ENCODE peak calls at places on chromosome 22, in six cellular contexts. T is astrocyte, S is BE2C, W is IMR-90, R is Peyer's patch, D is neural progenitor cell. K is an unnamed sample.

GRCh38 chr22:49466926-49467590 is 360.6 kb downstream of the BRD1 start:
- DNase-seq in T (no peak), S (no peak), W (no peak), D (no peak), R (no peak), K (no peak)

GRCh38 chr22:39351689-39352214 is 2.0 kb downstream of the SYNGR1 start:
- DNase-seq in W (peak), R (no peak), T (peak), S (peak), D (no peak), K (peak)

GRCh38 chr22:38755911-38756532 is at the start of gene SUN2:
- DNase-seq in S (peak), T (peak), D (peak), R (peak), W (peak), K (peak)

GRCh38 chr22:28706845-28707244 is 27.2 kb upstream of the TTC28 start:
- DNase-seq in R (no peak), T (no peak), D (no peak), W (no peak), S (no peak), K (no peak)

GRCh38 chr22:50139843-50140415 is 30.6 kb upstream of the PANX2 start:
- DNase-seq in W (no peak), R (no peak), T (no peak), S (no peak), D (no peak), K (no peak)

GRCh38 chr22:49894321-49895072 is 23.7 kb downstream of the ALG12 start:
- DNase-seq in W (no peak), T (no peak), S (no peak), R (no peak), D (no peak), K (peak)

GRCh38 chr22:47290706-47291430 is 528.4 kb downstream of the TBC1D22A start:
- DNase-seq in S (no peak), T (no peak), D (no peak), W (no peak), R (peak), K (no peak)

GRCh38 chr22:43424201-43424600 is 12.4 kb downstream of the MPPED1 start:
- DNase-seq in S (no peak), T (no peak), D (no peak), R (no peak), W (no peak), K (no peak)

GRCh38 chr22:33923660-33924246 is 3.5 kb upstream of the LARGE1 start:
- DNase-seq in R (no peak), S (peak), D (peak), W (peak), T (peak), K (peak)

GRCh38 chr22:29268511-29269229 is 602 bp downstream of the EWSR1 start:
- DNase-seq in T (peak), D (peak), S (peak), R (no peak), W (peak), K (peak)

GRCh38 chr22:46661221-46661851 is 41.1 kb downstream of the GRAMD4 start:
- DNase-seq in R (no peak), S (no peak), W (peak), T (peak), D (no peak), K (peak)

GRCh38 chr22:28017859-28018258 is 98.8 kb upstream of the PITPNB start:
- DNase-seq in D (no peak), R (peak), S (peak), W (no peak), T (no peak), K (no peak)

GRCh38 chr22:27655582-27656185 is 145.9 kb downstream of the MN1 start:
- DNase-seq in S (no peak), R (no peak), W (no peak), D (no peak), T (no peak), K (no peak)

GRCh38 chr22:37162221-37163095 is 12.7 kb upstream of the IL2RB start:
- DNase-seq in D (no peak), S (no peak), T (no peak), R (no peak), W (no peak), K (no peak)

GRCh38 chr22:48554893-48555552 is 1272.7 kb downstream of the BRD1 start:
- DNase-seq in R (no peak), D (peak), T (peak), S (no peak), W (no peak), K (no peak)

GRCh38 chr22:46466255-46466676 is 71.2 kb downstream of the CELSR1 start:
- DNase-seq in R (no peak), T (no peak), W (no peak), D (no peak), S (no peak), K (no peak)

GRCh38 chr22:38239101-38239761 is 33.6 kb downstream of the TMEM184B start:
- DNase-seq in W (peak), S (no peak), T (peak), R (no peak), D (no peak), K (peak)

GRCh38 chr22:44181912-44182590 is 1.3 kb downstream of the PARVG start:
- DNase-seq in W (no peak), S (no peak), D (no peak), R (no peak), T (no peak), K (no peak)

GRCh38 chr22:30267382-30268302 is 991 bp upstream of the OSM start:
- DNase-seq in T (no peak), S (no peak), D (no peak), R (no peak), W (no peak), K (no peak)

GRCh38 chr22:21837184-21837979 is 30.1 kb downstream of the MAPK1 start:
- DNase-seq in S (no peak), W (peak), D (peak), R (no peak), T (peak), K (peak)

GRCh38 chr22:42990131-42990838 is 24.7 kb downstream of the PACSIN2 start:
- DNase-seq in W (peak), T (peak), D (peak), R (no peak), S (no peak), K (peak)

GRCh38 chr22:30396871-30397655 is at the start of gene SEC14L2:
- DNase-seq in D (peak), S (peak), T (no peak), W (peak), R (peak), K (peak)

GRCh38 chr22:39414377-39414776 is 14.8 kb downstream of the TAB1 start:
- DNase-seq in T (no peak), W (no peak), R (no peak), D (no peak), S (no peak), K (no peak)

GRCh38 chr22:28867191-28867590 is 16.2 kb upstream of the ZNRF3 start:
- DNase-seq in T (no peak), R (no peak), S (no peak), D (no peak), W (no peak), K (no peak)

GRCh38 chr22:30920407-30920806 is 48.2 kb downstream of the MORC2 start:
- DNase-seq in S (peak), D (peak), R (peak), W (peak), T (peak), K (peak)

GRCh38 chr22:47588583-47588970 is 826.1 kb downstream of the TBC1D22A start:
- DNase-seq in S (no peak), T (no peak), R (peak), D (no peak), W (no peak), K (no peak)

GRCh38 chr22:50218996-50219727 is 18.4 kb downstream of the SELENOO start:
- DNase-seq in W (peak), R (peak), S (peak), D (no peak), T (peak), K (peak)

GRCh38 chr22:26853071-26853470 is 195.7 kb downstream of the MIAT start:
- DNase-seq in T (no peak), D (no peak), W (no peak), R (no peak), S (no peak), K (no peak)

GRCh38 chr22:37383342-37383741 is 43.9 kb downstream of the ELFN2 start:
- DNase-seq in T (no peak), D (no peak), S (peak), W (peak), R (no peak), K (peak)

GRCh38 chr22:33116846-33117547 is 58.8 kb upstream of the SYN3 start:
- DNase-seq in D (no peak), W (no peak), S (no peak), R (no peak), T (no peak), K (no peak)

GRCh38 chr22:37218771-37219411 is 6.6 kb upstream of the SSTR3 start:
- DNase-seq in D (no peak), T (no peak), R (no peak), W (no peak), S (no peak), K (no peak)

GRCh38 chr22:32475428-32476010 is 908 bp downstream of the FBXO7 start:
- DNase-seq in D (peak), T (no peak), R (peak), S (peak), W (no peak), K (no peak)

DNA sequence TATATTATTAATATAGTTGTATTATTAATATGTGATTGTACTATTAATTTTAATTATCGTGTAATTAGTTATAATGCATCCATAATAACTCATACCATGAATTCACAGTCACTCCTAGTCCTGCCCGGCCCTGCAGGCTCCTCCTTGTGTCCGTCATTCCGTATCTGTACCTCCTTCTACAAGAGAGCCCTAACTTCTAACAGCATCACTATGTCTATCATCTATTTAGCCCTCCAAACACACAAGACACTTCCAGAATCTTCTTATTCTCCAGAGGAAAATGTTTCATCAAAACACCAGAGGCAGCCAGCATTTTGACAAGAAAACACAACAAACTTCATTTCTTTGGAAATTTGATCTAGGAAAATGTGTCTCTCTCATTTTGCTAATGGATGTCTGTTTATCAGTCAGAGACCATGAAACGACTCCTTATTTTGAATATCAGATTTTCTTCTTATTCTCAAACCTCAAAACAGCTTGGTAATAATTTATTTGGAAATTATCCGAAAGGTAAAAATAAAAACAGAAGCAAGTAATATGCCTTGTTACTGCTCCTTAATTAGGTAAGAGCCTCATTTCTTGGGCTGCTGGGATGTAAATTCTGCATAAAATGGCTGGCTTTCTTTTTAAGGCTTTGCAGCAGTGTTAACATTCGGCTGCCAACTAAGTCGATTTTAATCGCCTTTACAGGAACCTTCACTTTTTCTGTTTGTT is 23.1 kb upstream of the SEPTIN5 start:
- DNase-seq in T (no peak), W (no peak), R (no peak), S (no peak), D (no peak), K (no peak)
- H3K4me3 ChIP-seq in T (peak), W (peak), R (no peak), S (no peak), D (peak), K (peak)

GRCh38 chr22:17114958-17115235 is 6.3 kb downstream of the TMEM121B start:
- DNase-seq in D (no peak), S (no peak), W (no peak), R (no peak), T (no peak), K (no peak)

GRCh38 chr22:17115927-17116326 is 5.2 kb downstream of the TMEM121B start:
- DNase-seq in D (no peak), S (no peak), W (no peak), T (no peak), R (no peak), K (no peak)

GRCh38 chr22:17116931-17117330 is 4.2 kb downstream of the TMEM121B start:
- DNase-seq in S (no peak), T (no peak), W (no peak), R (no peak), D (peak), K (no peak)

GRCh38 chr22:17114173-17114957 is 6.8 kb downstream of the TMEM121B start:
- DNase-seq in S (no peak), D (no peak), R (peak), T (no peak), W (no peak), K (no peak)

DNA sequence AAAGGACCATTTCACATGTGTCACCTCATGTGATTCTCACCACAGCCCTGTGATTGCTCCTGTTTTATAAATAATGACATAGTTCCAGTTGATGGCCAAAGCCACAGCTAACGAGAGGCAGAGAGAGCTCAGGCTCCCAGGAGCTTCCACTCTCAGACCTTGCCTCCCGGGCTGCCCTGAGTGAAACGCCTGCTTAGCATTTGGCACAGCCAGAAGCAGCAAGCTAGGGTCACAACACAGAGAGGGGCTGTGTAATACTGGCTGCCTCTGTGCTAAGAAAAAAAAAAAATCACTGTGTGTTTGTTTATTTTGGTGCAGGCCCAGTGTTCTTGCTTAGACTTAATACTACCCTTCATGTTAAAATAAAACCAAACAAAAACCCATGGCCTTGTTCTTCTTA is 5.8 kb downstream of the TMEM121B start:
- DNase-seq in D (no peak), R (peak), W (no peak), T (no peak), S (no peak), K (no peak)
- H3K4me3 ChIP-seq in D (no peak), R (no peak), W (no peak), T (no peak), S (no peak), K (no peak)

DNA sequence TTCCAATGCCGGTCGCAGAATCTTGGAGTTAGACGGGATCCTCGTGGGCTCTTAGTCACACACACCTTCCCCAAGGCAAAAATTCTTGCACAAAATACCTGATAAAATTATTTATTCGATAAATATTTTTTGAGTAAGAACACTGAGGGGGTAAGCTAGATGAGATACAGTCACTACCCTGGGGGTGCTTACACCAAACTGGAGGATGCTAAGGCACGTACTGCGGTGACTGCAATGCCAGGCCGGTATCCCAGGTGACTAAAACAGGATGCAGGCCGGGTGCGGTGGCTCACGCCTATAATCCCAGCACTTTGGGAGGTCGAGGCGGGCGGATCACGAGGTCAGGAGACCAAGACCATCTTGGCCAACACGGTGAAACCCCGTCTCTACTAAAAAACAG is 1.7 kb upstream of the MRTFA start:
- DNase-seq in T (no peak), S (no peak), R (no peak), D (no peak), W (no peak), K (no peak)
- H3K4me3 ChIP-seq in T (no peak), S (no peak), R (no peak), D (no peak), W (no peak), K (no peak)

GRCh38 chr22:25747245-25747944 is 5.4 kb downstream of the MYO18B start:
- DNase-seq in S (peak), R (no peak), W (peak), D (no peak), T (peak), K (peak)
- H3K4me3 ChIP-seq in S (no peak), R (no peak), W (no peak), D (no peak), T (no peak), K (no peak)

GRCh38 chr22:36053242-36054147 is 24.9 kb upstream of the RBFOX2 start:
- DNase-seq in S (no peak), W (no peak), R (no peak), D (no peak), T (no peak), K (no peak)

GRCh38 chr22:36052505-36052941 is 23.9 kb upstream of the RBFOX2 start:
- DNase-seq in R (no peak), W (peak), D (no peak), T (peak), S (no peak), K (peak)

GRCh38 chr22:36056980-36057379 is 28.4 kb upstream of the RBFOX2 start:
- DNase-seq in R (no peak), W (peak), T (peak), D (no peak), S (no peak), K (peak)

GRCh38 chr22:36055376-36056310 is 27.0 kb upstream of the RBFOX2 start:
- DNase-seq in D (no peak), W (peak), T (no peak), S (no peak), R (no peak), K (peak)
- H3K4me3 ChIP-seq in D (no peak), W (no peak), T (no peak), S (no peak), R (no peak), K (no peak)

GRCh38 chr22:35735622-35736021 is 17.9 kb downstream of the APOL5 start:
- DNase-seq in R (no peak), W (no peak), D (no peak), T (no peak), S (no peak), K (no peak)
- H3K4me3 ChIP-seq in R (no peak), W (no peak), D (no peak), T (no peak), S (no peak), K (no peak)

K was measured in fibroblast of mammary gland.